ENCODE peak calls at places on chromosomes 4 and X, in eight cellular contexts. One of them, this sample, is unnamed.

GRCh38 chr4:27149541-27150212 is 289.0 kb downstream of the STIM2 start:
- DNase-seq in CD8-positive, alpha-beta memory T cell: no peak
- DNase-seq in ascending aorta: no peak
- DNase-seq in CD4-positive, alpha-beta memory T cell: no peak
- DNase-seq in astrocyte: peak; percentile 77
- DNase-seq in AG04450: no peak
- DNase-seq in ovary: no peak
- DNase-seq in uterus: no peak
- DNase-seq in this sample: no peak

GRCh38 chr4:164081801-164082200 is 587.3 kb downstream of the TMA16 start:
- DNase-seq in ovary: no peak
- DNase-seq in CD4-positive, alpha-beta memory T cell: no peak
- DNase-seq in ascending aorta: no peak
- DNase-seq in uterus: no peak
- DNase-seq in CD8-positive, alpha-beta memory T cell: no peak
- DNase-seq in AG04450: no peak
- DNase-seq in astrocyte: no peak
- DNase-seq in this sample: peak; percentile 39

GRCh38 chrX:10104958-10105658 is 51.7 kb upstream of the CLCN4 start:
- DNase-seq in AG04450: no peak
- DNase-seq in CD8-positive, alpha-beta memory T cell: no peak
- DNase-seq in astrocyte: no peak
- DNase-seq in uterus: no peak
- DNase-seq in ovary: peak; percentile 66
- DNase-seq in CD4-positive, alpha-beta memory T cell: no peak
- DNase-seq in ascending aorta: no peak
- DNase-seq in this sample: no peak

GRCh38 chr4:56786955-56787354 is 34.5 kb downstream of the SPINK2 start:
- DNase-seq in CD8-positive, alpha-beta memory T cell: no peak
- DNase-seq in CD4-positive, alpha-beta memory T cell: no peak
- DNase-seq in uterus: peak; percentile 56
- DNase-seq in ovary: peak; percentile 57
- DNase-seq in astrocyte: peak; percentile 91
- DNase-seq in ascending aorta: no peak
- DNase-seq in AG04450: peak; percentile 87
- DNase-seq in this sample: peak; percentile 81

GRCh38 chr4:19205853-19206252 is 1045.9 kb upstream of the SLIT2 start:
- DNase-seq in ascending aorta: no peak
- DNase-seq in CD8-positive, alpha-beta memory T cell: no peak
- DNase-seq in AG04450: no peak
- DNase-seq in CD4-positive, alpha-beta memory T cell: no peak
- DNase-seq in uterus: no peak
- DNase-seq in astrocyte: no peak
- DNase-seq in ovary: no peak
- DNase-seq in this sample: no peak

GRCh38 chr4:69830529-69831269 is 29.2 kb downstream of the SULT1E1 start:
- DNase-seq in CD4-positive, alpha-beta memory T cell: no peak
- DNase-seq in astrocyte: peak; percentile 6
- DNase-seq in CD8-positive, alpha-beta memory T cell: no peak
- DNase-seq in AG04450: no peak
- DNase-seq in ovary: no peak
- DNase-seq in uterus: no peak
- DNase-seq in ascending aorta: no peak
- DNase-seq in this sample: peak; percentile 6

GRCh38 chrX:44104699-44105098 is 131.5 kb upstream of the NDP start:
- DNase-seq in CD4-positive, alpha-beta memory T cell: no peak
- DNase-seq in ovary: no peak
- DNase-seq in ascending aorta: no peak
- DNase-seq in uterus: no peak
- DNase-seq in CD8-positive, alpha-beta memory T cell: no peak
- DNase-seq in AG04450: no peak
- DNase-seq in astrocyte: no peak
- DNase-seq in this sample: no peak

GRCh38 chrX:75522565-75523411 is at the start of gene ZDHHC15:
- DNase-seq in ovary: peak; percentile 62
- DNase-seq in astrocyte: peak; percentile 45
- DNase-seq in CD8-positive, alpha-beta memory T cell: peak; percentile 11
- DNase-seq in CD4-positive, alpha-beta memory T cell: peak; percentile 44
- DNase-seq in ascending aorta: no peak
- DNase-seq in AG04450: no peak
- DNase-seq in uterus: peak; percentile 53
- DNase-seq in this sample: peak; percentile 12

GRCh38 chr4:15333692-15334633 is 93.9 kb upstream of the C1QTNF7 start:
- DNase-seq in CD8-positive, alpha-beta memory T cell: no peak
- DNase-seq in AG04450: no peak
- DNase-seq in astrocyte: peak; percentile 40
- DNase-seq in CD4-positive, alpha-beta memory T cell: no peak
- DNase-seq in ovary: no peak
- DNase-seq in ascending aorta: no peak
- DNase-seq in uterus: no peak
- DNase-seq in this sample: no peak

GRCh38 chrX:107429090-107429489 is 20.4 kb upstream of the FRMPD3 start:
- DNase-seq in AG04450: no peak
- DNase-seq in uterus: no peak
- DNase-seq in ascending aorta: no peak
- DNase-seq in CD4-positive, alpha-beta memory T cell: peak; percentile 17
- DNase-seq in ovary: no peak
- DNase-seq in CD8-positive, alpha-beta memory T cell: no peak
- DNase-seq in astrocyte: no peak
- DNase-seq in this sample: peak; percentile 19

GRCh38 chrX:138865093-138865649 is 153.7 kb upstream of the FGF13 start:
- DNase-seq in CD8-positive, alpha-beta memory T cell: no peak
- DNase-seq in AG04450: no peak
- DNase-seq in uterus: no peak
- DNase-seq in astrocyte: no peak
- DNase-seq in ascending aorta: no peak
- DNase-seq in ovary: no peak
- DNase-seq in CD4-positive, alpha-beta memory T cell: no peak
- DNase-seq in this sample: no peak

DNA sequence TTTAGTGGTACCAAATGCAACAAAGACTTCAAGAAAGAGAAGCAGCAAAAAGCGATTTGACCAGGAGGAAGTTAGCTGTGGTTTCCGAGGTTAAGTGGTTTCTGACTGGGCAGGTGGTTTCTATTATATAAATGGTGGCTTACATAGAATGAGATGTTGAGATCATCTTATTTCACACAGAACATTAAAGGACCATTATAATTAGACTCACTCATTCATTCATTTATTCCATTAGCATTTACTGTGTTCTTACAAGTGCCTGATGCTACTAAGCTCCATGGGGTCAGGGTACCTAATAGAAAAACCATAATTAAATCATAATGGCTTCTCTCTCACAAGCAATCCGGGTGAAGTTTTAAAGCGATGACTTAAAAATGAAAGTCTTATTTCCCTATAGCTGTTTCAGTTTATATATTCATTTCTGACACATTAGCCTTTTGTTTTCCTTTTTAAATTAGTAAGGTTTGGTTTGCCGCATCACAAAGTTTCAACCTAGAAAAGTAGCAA is 10.6 kb downstream of the TSPAN6 start:
- DNase-seq in uterus: no peak
- DNase-seq in AG04450: no peak
- DNase-seq in ascending aorta: no peak
- DNase-seq in ovary: no peak
- DNase-seq in CD4-positive, alpha-beta memory T cell: peak; percentile 4
- DNase-seq in CD8-positive, alpha-beta memory T cell: no peak
- DNase-seq in astrocyte: peak; percentile 39
- DNase-seq in this sample: no peak
- H3K9me3 ChIP-seq in uterus: no peaks in the 10 kb centered on the region
- H3K9me3 ChIP-seq in AG04450: no peaks in the 10 kb centered on the region
- H3K9me3 ChIP-seq in ascending aorta: no peaks in the 10 kb centered on the region
- H3K9me3 ChIP-seq in ovary: no peaks in the 10 kb centered on the region
- H3K9me3 ChIP-seq in CD4-positive, alpha-beta memory T cell: no peaks in the 10 kb centered on the region
- H3K9me3 ChIP-seq in CD8-positive, alpha-beta memory T cell: no peaks in the 10 kb centered on the region
- H3K9me3 ChIP-seq in astrocyte: no peaks in the 10 kb centered on the region
- H3K9me3 ChIP-seq in this sample: no peaks in the 10 kb centered on the region

GRCh38 chr4:20351360-20352171 is 99.9 kb downstream of the SLIT2 start:
- DNase-seq in ovary: no peak
- DNase-seq in CD4-positive, alpha-beta memory T cell: no peak
- DNase-seq in AG04450: no peak
- DNase-seq in CD8-positive, alpha-beta memory T cell: no peak
- DNase-seq in uterus: no peak
- DNase-seq in ascending aorta: no peak
- DNase-seq in astrocyte: no peak
- DNase-seq in this sample: no peak

GRCh38 chr4:20354120-20354519 is 102.4 kb downstream of the SLIT2 start:
- DNase-seq in ovary: no peak
- DNase-seq in CD8-positive, alpha-beta memory T cell: no peak
- DNase-seq in astrocyte: no peak
- DNase-seq in AG04450: no peak
- DNase-seq in uterus: no peak
- DNase-seq in CD4-positive, alpha-beta memory T cell: no peak
- DNase-seq in ascending aorta: no peak
- DNase-seq in this sample: no peak

GRCh38 chr4:20356565-20356964 is 104.9 kb downstream of the SLIT2 start:
- DNase-seq in CD4-positive, alpha-beta memory T cell: no peak
- DNase-seq in astrocyte: peak; percentile 36
- DNase-seq in AG04450: no peak
- DNase-seq in ascending aorta: no peak
- DNase-seq in CD8-positive, alpha-beta memory T cell: no peak
- DNase-seq in uterus: no peak
- DNase-seq in ovary: no peak
- DNase-seq in this sample: no peak

GRCh38 chr4:20352172-20352431 is 100.4 kb downstream of the SLIT2 start:
- DNase-seq in uterus: no peak
- DNase-seq in CD8-positive, alpha-beta memory T cell: no peak
- DNase-seq in CD4-positive, alpha-beta memory T cell: no peak
- DNase-seq in AG04450: no peak
- DNase-seq in astrocyte: no peak
- DNase-seq in ascending aorta: no peak
- DNase-seq in ovary: no peak
- DNase-seq in this sample: no peak

DNA sequence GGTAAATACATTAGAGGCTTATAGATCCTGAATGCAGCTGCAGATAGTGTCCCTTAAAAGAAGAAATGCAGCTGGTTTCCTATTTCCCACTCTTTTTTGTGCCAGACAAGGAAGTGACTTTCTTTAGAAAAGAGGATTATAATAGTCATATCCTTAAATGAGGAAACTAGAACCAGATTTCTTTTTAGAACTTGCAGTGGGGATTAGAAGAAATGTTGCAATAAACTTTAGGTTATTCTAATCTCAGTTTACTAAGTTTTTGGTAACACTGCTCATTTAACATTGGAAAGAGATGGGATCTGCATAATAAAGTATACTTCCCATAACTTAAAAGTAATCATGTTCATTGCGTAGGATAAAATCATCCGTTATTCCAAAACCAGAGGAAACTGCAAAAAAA is 101.9 kb downstream of the SLIT2 start:
- DNase-seq in ascending aorta: no peak
- DNase-seq in ovary: no peak
- DNase-seq in CD8-positive, alpha-beta memory T cell: no peak
- DNase-seq in astrocyte: no peak
- DNase-seq in uterus: no peak
- DNase-seq in AG04450: no peak
- DNase-seq in CD4-positive, alpha-beta memory T cell: no peak
- DNase-seq in this sample: no peak
- H3K9me3 ChIP-seq in ascending aorta: no peaks in the 10 kb centered on the region
- H3K9me3 ChIP-seq in ovary: no peaks in the 10 kb centered on the region
- H3K9me3 ChIP-seq in CD8-positive, alpha-beta memory T cell: no peaks in the 10 kb centered on the region
- H3K9me3 ChIP-seq in astrocyte: no peaks in the 10 kb centered on the region
- H3K9me3 ChIP-seq in uterus: no peaks in the 10 kb centered on the region
- H3K9me3 ChIP-seq in AG04450: no peaks in the 10 kb centered on the region
- H3K9me3 ChIP-seq in CD4-positive, alpha-beta memory T cell: no peaks in the 10 kb centered on the region
- H3K9me3 ChIP-seq in this sample: no peaks in the 10 kb centered on the region

DNA sequence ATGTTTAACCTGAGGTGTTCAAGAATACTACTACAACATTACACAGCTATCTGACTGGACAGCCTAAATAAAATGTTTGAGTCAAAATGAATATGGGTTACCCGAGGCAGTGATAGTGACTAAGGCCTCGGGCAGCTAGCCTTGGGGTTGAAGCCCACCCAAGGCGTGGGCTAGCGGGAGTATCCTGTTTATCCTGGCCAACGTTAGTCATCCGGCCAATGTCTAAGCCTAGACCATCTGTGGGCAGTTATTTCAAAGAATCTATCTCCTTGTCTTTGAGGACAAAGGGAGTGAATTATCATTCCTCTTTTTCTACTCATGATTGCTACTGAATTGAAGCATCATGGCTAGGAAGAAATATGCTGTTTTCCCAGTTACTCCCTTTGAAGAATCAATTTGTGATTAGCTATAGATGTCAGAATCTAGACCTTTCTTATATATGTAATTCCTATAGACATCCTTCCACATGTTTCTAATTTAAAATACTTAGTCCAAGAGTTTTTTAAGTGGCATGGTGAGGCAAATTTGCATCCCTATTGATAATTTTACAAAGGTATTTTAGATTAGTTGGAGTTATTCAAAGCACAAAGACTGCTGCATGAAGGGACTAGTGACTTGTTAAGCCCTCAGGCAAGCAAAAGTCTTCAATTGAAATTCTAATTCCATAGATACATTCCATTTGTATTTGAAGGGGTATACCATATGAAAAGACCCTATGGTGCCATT is 6.0 kb upstream of the PDGFC start:
- DNase-seq in ascending aorta: no peak
- DNase-seq in astrocyte: peak; percentile 97
- DNase-seq in uterus: no peak
- DNase-seq in ovary: no peak
- DNase-seq in CD4-positive, alpha-beta memory T cell: no peak
- DNase-seq in AG04450: peak; percentile 90
- DNase-seq in CD8-positive, alpha-beta memory T cell: no peak
- DNase-seq in this sample: peak; percentile 85
- H3K9me3 ChIP-seq in ascending aorta: no peaks in the 10 kb centered on the region
- H3K9me3 ChIP-seq in astrocyte: no peaks in the 10 kb centered on the region
- H3K9me3 ChIP-seq in uterus: no peaks in the 10 kb centered on the region
- H3K9me3 ChIP-seq in ovary: no peaks in the 10 kb centered on the region
- H3K9me3 ChIP-seq in CD4-positive, alpha-beta memory T cell: no peaks in the 10 kb centered on the region
- H3K9me3 ChIP-seq in AG04450: no peaks in the 10 kb centered on the region
- H3K9me3 ChIP-seq in CD8-positive, alpha-beta memory T cell: no peaks in the 10 kb centered on the region
- H3K9me3 ChIP-seq in this sample: no peaks in the 10 kb centered on the region

GRCh38 chr4:47531954-47532321 is 46.9 kb downstream of the ATP10D start:
- DNase-seq in uterus: no peak
- DNase-seq in astrocyte: no peak
- DNase-seq in CD4-positive, alpha-beta memory T cell: no peak
- DNase-seq in ascending aorta: no peak
- DNase-seq in CD8-positive, alpha-beta memory T cell: no peak
- DNase-seq in AG04450: no peak
- DNase-seq in ovary: no peak
- DNase-seq in this sample: no peak

GRCh38 chr4:47532658-47533057 is 47.6 kb downstream of the ATP10D start:
- DNase-seq in uterus: no peak
- DNase-seq in ascending aorta: no peak
- DNase-seq in astrocyte: no peak
- DNase-seq in CD4-positive, alpha-beta memory T cell: no peak
- DNase-seq in CD8-positive, alpha-beta memory T cell: no peak
- DNase-seq in ovary: no peak
- DNase-seq in AG04450: no peak
- DNase-seq in this sample: no peak

GRCh38 chr4:47530801-47531200 is 45.7 kb downstream of the ATP10D start:
- DNase-seq in ovary: no peak
- DNase-seq in ascending aorta: no peak
- DNase-seq in AG04450: no peak
- DNase-seq in astrocyte: peak; percentile 60
- DNase-seq in uterus: no peak
- DNase-seq in CD4-positive, alpha-beta memory T cell: no peak
- DNase-seq in CD8-positive, alpha-beta memory T cell: no peak
- DNase-seq in this sample: no peak

GRCh38 chr4:47533689-47534347 is 48.7 kb downstream of the ATP10D start:
- DNase-seq in ovary: no peak
- DNase-seq in astrocyte: peak; percentile 65
- DNase-seq in uterus: no peak
- DNase-seq in CD4-positive, alpha-beta memory T cell: no peak
- DNase-seq in CD8-positive, alpha-beta memory T cell: no peak
- DNase-seq in AG04450: no peak
- DNase-seq in ascending aorta: no peak
- DNase-seq in this sample: no peak

GRCh38 chr4:47531241-47531953 is 46.3 kb downstream of the ATP10D start:
- DNase-seq in ovary: no peak
- DNase-seq in astrocyte: peak; percentile 98
- DNase-seq in AG04450: peak; percentile 47
- DNase-seq in uterus: no peak
- DNase-seq in CD8-positive, alpha-beta memory T cell: peak; percentile 72
- DNase-seq in ascending aorta: peak; percentile 24
- DNase-seq in CD4-positive, alpha-beta memory T cell: peak; percentile 50
- DNase-seq in this sample: no peak
- H3K9me3 ChIP-seq in ovary: no peaks in the 10 kb centered on the region
- H3K9me3 ChIP-seq in astrocyte: no peaks in the 10 kb centered on the region
- H3K9me3 ChIP-seq in AG04450: no peaks in the 10 kb centered on the region
- H3K9me3 ChIP-seq in uterus: no peaks in the 10 kb centered on the region
- H3K9me3 ChIP-seq in CD8-positive, alpha-beta memory T cell: no peaks in the 10 kb centered on the region
- H3K9me3 ChIP-seq in ascending aorta: peaks cover 5% of the 10 kb centered on the region
- H3K9me3 ChIP-seq in CD4-positive, alpha-beta memory T cell: no peaks in the 10 kb centered on the region
- H3K9me3 ChIP-seq in this sample: peaks cover 5% of the 10 kb centered on the region